ENCODE peak calls at places on chromosomes 1 and 21, in eight cellular contexts. Y, M, K, G, C, W, E and D are unnamed samples.

GRCh38 chr1:88773540-88774150 is 89.6 kb downstream of the PKN2 start:
- DNase-seq in K (no peak), W (peak), G (no peak), C (peak), E (no peak), Y (no peak), M (peak), D (no peak)

GRCh38 chr1:31372961-31373896 is at the start of gene FABP3:
- DNase-seq in Y (no peak), E (peak), W (peak), C (peak), K (no peak), M (peak), G (peak), D (peak)

GRCh38 chr1:107362468-107362867 is 221.6 kb downstream of the NTNG1 start:
- DNase-seq in M (no peak), C (no peak), E (no peak), G (no peak), K (no peak), W (no peak), Y (no peak), D (no peak)

GRCh38 chr1:109535971-109536491 is 3.6 kb upstream of the GPR61 start:
- DNase-seq in M (no peak), K (no peak), C (no peak), Y (no peak), W (no peak), G (no peak), E (peak), D (peak)

GRCh38 chr1:99621340-99621901 is 24.5 kb upstream of the PALMD start:
- DNase-seq in E (no peak), C (peak), W (no peak), M (peak), G (no peak), Y (no peak), K (no peak), D (no peak)

GRCh38 chr1:64516803-64517568 is 47.1 kb downstream of the CACHD1 start:
- DNase-seq in K (no peak), G (no peak), W (no peak), Y (no peak), C (peak), M (peak), E (no peak), D (no peak)

GRCh38 chr1:67338642-67339041 is 31.0 kb downstream of the IL12RB2 start:
- DNase-seq in E (no peak), K (no peak), M (peak), G (no peak), Y (no peak), C (peak), W (no peak), D (no peak)

GRCh38 chr21:37408464-37409193 is 42.1 kb downstream of the DYRK1A start:
- DNase-seq in C (no peak), K (no peak), W (no peak), G (no peak), Y (no peak), M (no peak), E (no peak), D (no peak)

GRCh38 chr1:57857809-57858208 is 433.9 kb upstream of the DAB1 start:
- DNase-seq in Y (no peak), C (peak), M (peak), E (no peak), K (no peak), G (no peak), W (no peak), D (no peak)

GRCh38 chr1:20847619-20848080 is 60.5 kb upstream of the HP1BP3 start:
- DNase-seq in K (no peak), E (no peak), C (peak), W (no peak), Y (no peak), M (peak), G (no peak), D (no peak)

GRCh38 chr1:245409341-245410195 is 254.8 kb downstream of the KIF26B start:
- DNase-seq in M (no peak), G (no peak), C (peak), W (no peak), Y (no peak), K (no peak), E (no peak), D (no peak)

GRCh38 chr21:17775431-17776126 is 43.6 kb downstream of the C21orf91 start:
- DNase-seq in E (no peak), M (no peak), W (peak), K (peak), Y (peak), C (no peak), G (no peak), D (no peak)

GRCh38 chr21:20388400-20388799 is 609.8 kb upstream of the NCAM2 start:
- DNase-seq in K (no peak), G (no peak), E (no peak), C (no peak), M (no peak), W (no peak), Y (no peak), D (no peak)

GRCh38 chr1:110484801-110485200 is 33.9 kb downstream of the PROK1 start:
- DNase-seq in E (no peak), M (no peak), C (no peak), K (no peak), G (no peak), W (no peak), Y (no peak), D (no peak)